ENCODE peak calls at places on chromosomes 13 and 19, in ten cellular contexts. One of them, this sample, is unnamed. For H3K4me1, the result is how much of the 10 kb centered on the place peaks cover.

GRCh38 chr13:25874907-25875306 is 176.9 kb downstream of the SHISA2 start:
- DNase-seq in uterus: no peak
- DNase-seq in left lung: no peak
- DNase-seq in colonic mucosa: no peak
- DNase-seq in foreskin keratinocyte: no peak
- DNase-seq in mesendoderm: peak
- DNase-seq in endodermal cell: no peak
- DNase-seq in gastrocnemius medialis: no peak
- DNase-seq in psoas muscle: no peak
- DNase-seq in ascending aorta: no peak
- DNase-seq in this sample: no peak

GRCh38 chr13:76048126-76048525 is 412.0 kb downstream of the LMO7 start:
- DNase-seq in uterus: no peak
- DNase-seq in left lung: no peak
- DNase-seq in colonic mucosa: no peak
- DNase-seq in foreskin keratinocyte: no peak
- DNase-seq in mesendoderm: no peak
- DNase-seq in endodermal cell: no peak
- DNase-seq in gastrocnemius medialis: no peak
- DNase-seq in psoas muscle: no peak
- DNase-seq in ascending aorta: no peak
- DNase-seq in this sample: no peak

GRCh38 chr13:33867472-33867871 is 49.5 kb downstream of the RFC3 start:
- DNase-seq in uterus: no peak
- DNase-seq in left lung: no peak
- DNase-seq in colonic mucosa: no peak
- DNase-seq in foreskin keratinocyte: no peak
- DNase-seq in mesendoderm: no peak
- DNase-seq in endodermal cell: no peak
- DNase-seq in gastrocnemius medialis: no peak
- DNase-seq in psoas muscle: no peak
- DNase-seq in ascending aorta: no peak
- DNase-seq in this sample: no peak

GRCh38 chr19:4363571-4364304 is 20.4 kb downstream of the MPND start:
- DNase-seq in uterus: no peak
- DNase-seq in left lung: no peak
- DNase-seq in colonic mucosa: no peak
- DNase-seq in foreskin keratinocyte: no peak
- DNase-seq in mesendoderm: no peak
- DNase-seq in endodermal cell: peak
- DNase-seq in gastrocnemius medialis: no peak
- DNase-seq in psoas muscle: no peak
- DNase-seq in ascending aorta: no peak
- DNase-seq in this sample: no peak

GRCh38 chr19:1799695-1800342 is 12.3 kb downstream of the ATP8B3 start:
- DNase-seq in uterus: no peak
- DNase-seq in left lung: no peak
- DNase-seq in colonic mucosa: no peak
- DNase-seq in foreskin keratinocyte: no peak
- DNase-seq in mesendoderm: no peak
- DNase-seq in endodermal cell: no peak
- DNase-seq in gastrocnemius medialis: no peak
- DNase-seq in psoas muscle: no peak
- DNase-seq in ascending aorta: no peak
- DNase-seq in this sample: no peak

GRCh38 chr19:2168619-2169424 is 5.1 kb downstream of the DOT1L start:
- DNase-seq in uterus: peak
- DNase-seq in left lung: peak
- DNase-seq in colonic mucosa: peak
- DNase-seq in foreskin keratinocyte: peak
- DNase-seq in mesendoderm: peak
- DNase-seq in endodermal cell: peak
- DNase-seq in gastrocnemius medialis: peak
- DNase-seq in psoas muscle: peak
- DNase-seq in ascending aorta: peak
- DNase-seq in this sample: peak

GRCh38 chr19:918481-919156 is 1.5 kb downstream of the KISS1R start:
- DNase-seq in uterus: no peak
- DNase-seq in left lung: no peak
- DNase-seq in colonic mucosa: no peak
- DNase-seq in foreskin keratinocyte: no peak
- DNase-seq in mesendoderm: no peak
- DNase-seq in endodermal cell: peak
- DNase-seq in gastrocnemius medialis: no peak
- DNase-seq in psoas muscle: no peak
- DNase-seq in ascending aorta: no peak
- DNase-seq in this sample: no peak

GRCh38 chr19:6217752-6218403 is 61.9 kb downstream of the MLLT1 start:
- DNase-seq in uterus: no peak
- DNase-seq in left lung: no peak
- DNase-seq in colonic mucosa: no peak
- DNase-seq in foreskin keratinocyte: no peak
- DNase-seq in mesendoderm: no peak
- DNase-seq in endodermal cell: no peak
- DNase-seq in gastrocnemius medialis: no peak
- DNase-seq in psoas muscle: no peak
- DNase-seq in ascending aorta: no peak
- DNase-seq in this sample: no peak

GRCh38 chr19:47436712-47437401 is 17.5 kb upstream of the MEIS3 start:
- DNase-seq in uterus: peak
- DNase-seq in left lung: peak
- DNase-seq in colonic mucosa: peak
- DNase-seq in foreskin keratinocyte: no peak
- DNase-seq in mesendoderm: peak
- DNase-seq in endodermal cell: peak
- DNase-seq in gastrocnemius medialis: peak
- DNase-seq in psoas muscle: peak
- DNase-seq in ascending aorta: no peak
- DNase-seq in this sample: peak

GRCh38 chr19:47437500-47437899 is 18.2 kb upstream of the MEIS3 start:
- DNase-seq in uterus: no peak
- DNase-seq in left lung: no peak
- DNase-seq in colonic mucosa: no peak
- DNase-seq in foreskin keratinocyte: no peak
- DNase-seq in mesendoderm: no peak
- DNase-seq in endodermal cell: peak
- DNase-seq in gastrocnemius medialis: no peak
- DNase-seq in psoas muscle: no peak
- DNase-seq in ascending aorta: no peak
- DNase-seq in this sample: no peak

GRCh38 chr19:47434088-47434487 is 14.8 kb upstream of the MEIS3 start:
- DNase-seq in uterus: no peak
- DNase-seq in left lung: no peak
- DNase-seq in colonic mucosa: no peak
- DNase-seq in foreskin keratinocyte: no peak
- DNase-seq in mesendoderm: no peak
- DNase-seq in endodermal cell: no peak
- DNase-seq in gastrocnemius medialis: no peak
- DNase-seq in psoas muscle: no peak
- DNase-seq in ascending aorta: no peak
- DNase-seq in this sample: no peak

GRCh38 chr19:47435196-47435595 is 15.9 kb upstream of the MEIS3 start:
- DNase-seq in uterus: no peak
- DNase-seq in left lung: no peak
- DNase-seq in colonic mucosa: no peak
- DNase-seq in foreskin keratinocyte: no peak
- DNase-seq in mesendoderm: no peak
- DNase-seq in endodermal cell: no peak
- DNase-seq in gastrocnemius medialis: no peak
- DNase-seq in psoas muscle: no peak
- DNase-seq in ascending aorta: no peak
- DNase-seq in this sample: no peak

GRCh38 chr19:47435883-47436417 is 16.6 kb upstream of the MEIS3 start:
- DNase-seq in uterus: no peak
- DNase-seq in left lung: no peak
- DNase-seq in colonic mucosa: no peak
- DNase-seq in foreskin keratinocyte: no peak
- DNase-seq in mesendoderm: no peak
- DNase-seq in endodermal cell: no peak
- DNase-seq in gastrocnemius medialis: no peak
- DNase-seq in psoas muscle: no peak
- DNase-seq in ascending aorta: no peak
- DNase-seq in this sample: no peak
- H3K27ac ChIP-seq in uterus: no peak
- H3K27ac ChIP-seq in left lung: no peak
- H3K27ac ChIP-seq in colonic mucosa: no peak
- H3K27ac ChIP-seq in foreskin keratinocyte: no peak
- H3K27ac ChIP-seq in mesendoderm: no peak
- H3K27ac ChIP-seq in endodermal cell: no peak
- H3K27ac ChIP-seq in gastrocnemius medialis: no peak
- H3K27ac ChIP-seq in psoas muscle: no peak
- H3K27ac ChIP-seq in ascending aorta: no peak
- H3K27ac ChIP-seq in this sample: no peak

GRCh38 chr19:18156268-18156667 is 3.3 kb downstream of the PIK3R2 start:
- DNase-seq in uterus: no peak
- DNase-seq in left lung: no peak
- DNase-seq in colonic mucosa: no peak
- DNase-seq in foreskin keratinocyte: no peak
- DNase-seq in mesendoderm: no peak
- DNase-seq in endodermal cell: no peak
- DNase-seq in gastrocnemius medialis: no peak
- DNase-seq in psoas muscle: no peak
- DNase-seq in ascending aorta: no peak
- DNase-seq in this sample: no peak

GRCh38 chr19:18155095-18156087 is 2.4 kb downstream of the PIK3R2 start:
- DNase-seq in uterus: no peak
- DNase-seq in left lung: no peak
- DNase-seq in colonic mucosa: no peak
- DNase-seq in foreskin keratinocyte: no peak
- DNase-seq in mesendoderm: no peak
- DNase-seq in endodermal cell: no peak
- DNase-seq in gastrocnemius medialis: no peak
- DNase-seq in psoas muscle: no peak
- DNase-seq in ascending aorta: no peak
- DNase-seq in this sample: no peak

GRCh38 chr19:18156841-18157464 is 4.0 kb downstream of the PIK3R2 start:
- DNase-seq in uterus: peak
- DNase-seq in left lung: peak
- DNase-seq in colonic mucosa: peak
- DNase-seq in foreskin keratinocyte: peak
- DNase-seq in mesendoderm: no peak
- DNase-seq in endodermal cell: no peak
- DNase-seq in gastrocnemius medialis: peak
- DNase-seq in psoas muscle: peak
- DNase-seq in ascending aorta: no peak
- DNase-seq in this sample: peak

GRCh38 chr19:18158471-18158870 is 5.5 kb downstream of the PIK3R2 start:
- DNase-seq in uterus: no peak
- DNase-seq in left lung: no peak
- DNase-seq in colonic mucosa: no peak
- DNase-seq in foreskin keratinocyte: no peak
- DNase-seq in mesendoderm: no peak
- DNase-seq in endodermal cell: no peak
- DNase-seq in gastrocnemius medialis: no peak
- DNase-seq in psoas muscle: no peak
- DNase-seq in ascending aorta: no peak
- DNase-seq in this sample: no peak

DNA sequence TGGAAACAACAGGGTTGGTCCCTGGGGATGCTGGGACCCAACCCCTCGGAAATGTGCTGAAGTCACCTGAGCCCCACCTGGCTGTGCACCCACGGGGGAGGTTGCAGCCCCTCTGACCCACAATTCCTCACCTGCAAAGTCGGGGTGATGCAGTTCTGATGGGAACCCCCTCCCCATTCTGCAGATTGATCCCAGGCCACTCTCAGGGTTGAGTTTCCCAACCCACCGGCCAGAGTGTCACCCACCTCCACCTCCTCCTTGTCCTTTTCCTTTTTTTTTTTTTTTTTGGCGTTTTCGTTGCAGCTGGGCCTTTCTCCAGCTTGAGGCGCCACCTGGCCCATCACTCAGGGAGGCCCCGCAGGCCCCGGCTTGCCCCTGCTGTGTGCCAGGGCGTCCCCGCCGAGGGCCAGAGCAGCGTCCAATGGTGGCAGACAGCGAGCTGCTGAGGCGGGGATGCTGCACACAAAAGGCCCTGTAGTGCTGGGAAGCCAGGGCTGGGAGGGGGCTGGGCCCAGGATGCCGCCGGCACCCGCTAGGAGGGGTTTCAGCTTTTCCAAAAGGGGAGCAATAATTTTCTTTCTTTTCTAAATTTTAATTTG is 4.6 kb downstream of the PIK3R2 start:
- DNase-seq in uterus: no peak
- DNase-seq in left lung: no peak
- DNase-seq in colonic mucosa: no peak
- DNase-seq in foreskin keratinocyte: peak
- DNase-seq in mesendoderm: no peak
- DNase-seq in endodermal cell: peak
- DNase-seq in gastrocnemius medialis: peak
- DNase-seq in psoas muscle: peak
- DNase-seq in ascending aorta: no peak
- DNase-seq in this sample: no peak
- H3K4me1 ChIP-seq in uterus: under half
- H3K4me1 ChIP-seq in left lung: half or more
- H3K4me1 ChIP-seq in colonic mucosa: under half
- H3K4me1 ChIP-seq in foreskin keratinocyte: under half
- H3K4me1 ChIP-seq in mesendoderm: under half
- H3K4me1 ChIP-seq in endodermal cell: under half
- H3K4me1 ChIP-seq in gastrocnemius medialis: half or more
- H3K4me1 ChIP-seq in psoas muscle: half or more
- H3K4me1 ChIP-seq in ascending aorta: under half
- H3K4me1 ChIP-seq in this sample: half or more

GRCh38 chr13:98879127-98879520 is 98.7 kb downstream of the DOCK9 start:
- DNase-seq in uterus: no peak
- DNase-seq in left lung: no peak
- DNase-seq in colonic mucosa: no peak
- DNase-seq in foreskin keratinocyte: no peak
- DNase-seq in mesendoderm: no peak
- DNase-seq in endodermal cell: no peak
- DNase-seq in gastrocnemius medialis: no peak
- DNase-seq in psoas muscle: no peak
- DNase-seq in ascending aorta: no peak
- DNase-seq in this sample: no peak
- H3K27ac ChIP-seq in uterus: no peak
- H3K27ac ChIP-seq in left lung: no peak
- H3K27ac ChIP-seq in colonic mucosa: no peak
- H3K27ac ChIP-seq in foreskin keratinocyte: no peak
- H3K27ac ChIP-seq in mesendoderm: no peak
- H3K27ac ChIP-seq in endodermal cell: no peak
- H3K27ac ChIP-seq in gastrocnemius medialis: peak
- H3K27ac ChIP-seq in psoas muscle: no peak
- H3K27ac ChIP-seq in ascending aorta: peak
- H3K27ac ChIP-seq in this sample: no peak

GRCh38 chr13:48411281-48412099 is 1.4 kb downstream of the LPAR6 start:
- DNase-seq in uterus: no peak
- DNase-seq in left lung: no peak
- DNase-seq in colonic mucosa: peak
- DNase-seq in foreskin keratinocyte: no peak
- DNase-seq in mesendoderm: peak
- DNase-seq in endodermal cell: no peak
- DNase-seq in gastrocnemius medialis: no peak
- DNase-seq in psoas muscle: no peak
- DNase-seq in ascending aorta: no peak
- DNase-seq in this sample: no peak

GRCh38 chr13:48412881-48413351 is at the start of gene LPAR6:
- DNase-seq in uterus: no peak
- DNase-seq in left lung: no peak
- DNase-seq in colonic mucosa: peak
- DNase-seq in foreskin keratinocyte: peak
- DNase-seq in mesendoderm: peak
- DNase-seq in endodermal cell: peak
- DNase-seq in gastrocnemius medialis: no peak
- DNase-seq in psoas muscle: no peak
- DNase-seq in ascending aorta: no peak
- DNase-seq in this sample: peak

GRCh38 chr13:48412100-48412556 is 785 bp downstream of the LPAR6 start:
- DNase-seq in uterus: no peak
- DNase-seq in left lung: no peak
- DNase-seq in colonic mucosa: no peak
- DNase-seq in foreskin keratinocyte: no peak
- DNase-seq in mesendoderm: peak
- DNase-seq in endodermal cell: no peak
- DNase-seq in gastrocnemius medialis: no peak
- DNase-seq in psoas muscle: no peak
- DNase-seq in ascending aorta: no peak
- DNase-seq in this sample: no peak

GRCh38 chr13:48414501-48414900 is 1.6 kb upstream of the LPAR6 start:
- DNase-seq in uterus: no peak
- DNase-seq in left lung: no peak
- DNase-seq in colonic mucosa: no peak
- DNase-seq in foreskin keratinocyte: no peak
- DNase-seq in mesendoderm: no peak
- DNase-seq in endodermal cell: no peak
- DNase-seq in gastrocnemius medialis: no peak
- DNase-seq in psoas muscle: no peak
- DNase-seq in ascending aorta: no peak
- DNase-seq in this sample: no peak

DNA sequence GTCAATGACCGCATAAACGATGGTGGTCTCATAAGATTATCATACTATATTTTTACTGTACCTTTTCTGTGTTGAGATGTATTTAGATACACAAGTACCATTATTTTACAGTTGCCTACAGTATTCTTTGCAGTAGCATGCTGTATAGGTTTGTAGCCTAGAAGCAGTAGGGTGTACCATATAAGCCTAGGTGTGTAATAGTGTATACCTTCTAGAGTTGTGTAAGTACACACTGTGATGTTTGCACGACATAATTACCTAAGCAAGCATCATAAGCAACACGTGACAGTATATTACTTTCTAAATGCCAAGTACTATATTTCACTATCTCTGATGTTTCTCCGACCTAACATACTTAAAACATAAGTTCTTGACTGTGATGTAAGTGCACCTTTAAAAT is 2.7 kb downstream of the LPAR6 start:
- DNase-seq in uterus: no peak
- DNase-seq in left lung: no peak
- DNase-seq in colonic mucosa: no peak
- DNase-seq in foreskin keratinocyte: no peak
- DNase-seq in mesendoderm: no peak
- DNase-seq in endodermal cell: no peak
- DNase-seq in gastrocnemius medialis: no peak
- DNase-seq in psoas muscle: no peak
- DNase-seq in ascending aorta: no peak
- DNase-seq in this sample: no peak
- H3K4me1 ChIP-seq in uterus: under half
- H3K4me1 ChIP-seq in left lung: under half
- H3K4me1 ChIP-seq in colonic mucosa: under half
- H3K4me1 ChIP-seq in foreskin keratinocyte: under half
- H3K4me1 ChIP-seq in mesendoderm: under half
- H3K4me1 ChIP-seq in endodermal cell: under half
- H3K4me1 ChIP-seq in gastrocnemius medialis: under half
- H3K4me1 ChIP-seq in psoas muscle: under half
- H3K4me1 ChIP-seq in ascending aorta: under half
- H3K4me1 ChIP-seq in this sample: under half